ENCODE peak calls at places on chromosomes 1 and 21, in six cellular contexts. G is IMR-90, F is H1, S is trophoblast cell, D is neuronal stem cell, P is mesenchymal stem cell. V is an unnamed sample. For H3K36me3, the result is how much of the 10 kb centered on the place peaks cover.

GRCh38 chr21:29033871-29034270 is 9.4 kb downstream of the USP16 start:
- DNase-seq in G (peak), F (no peak), S (no peak), D (no peak), P (no peak), V (no peak)

GRCh38 chr1:111967067-111967690 is 22.3 kb downstream of the KCND3 start:
- DNase-seq in G (no peak), F (no peak), S (no peak), D (no peak), P (no peak), V (no peak)

GRCh38 chr1:78136672-78137071 is 90.9 kb downstream of the GIPC2 start:
- DNase-seq in G (no peak), F (no peak), S (no peak), D (no peak), P (no peak), V (no peak)

GRCh38 chr1:219931033-219931432 is 2.7 kb upstream of the SLC30A10 start:
- DNase-seq in G (no peak), F (no peak), S (no peak), D (no peak), P (no peak), V (no peak)

GRCh38 chr21:31426235-31426797 is 82.3 kb upstream of the TIAM1 start:
- DNase-seq in G (no peak), F (no peak), S (no peak), D (no peak), P (no peak), V (no peak)

GRCh38 chr1:238677567-238677966 is 708.8 kb upstream of the CHRM3 start:
- DNase-seq in G (peak), F (no peak), S (no peak), D (no peak), P (no peak), V (no peak)

GRCh38 chr21:16891821-16892220 is 621.0 kb upstream of the CXADR start:
- DNase-seq in G (peak), F (no peak), S (no peak), D (no peak), P (no peak), V (peak)

GRCh38 chr1:91724231-91724630 is 161.7 kb downstream of the TGFBR3 start:
- DNase-seq in G (no peak), F (no peak), S (no peak), D (no peak), P (no peak), V (no peak)

GRCh38 chr1:212754715-212755114 is 36.9 kb downstream of the NSL1 start:
- DNase-seq in G (no peak), F (no peak), S (no peak), D (no peak), P (peak), V (peak)

GRCh38 chr1:234619794-234620247 is 9.8 kb upstream of the IRF2BP2 start:
- DNase-seq in G (no peak), F (no peak), S (no peak), D (no peak), P (no peak), V (no peak)

GRCh38 chr1:46757256-46757955 is 38.5 kb upstream of the EFCAB14 start:
- DNase-seq in G (peak), F (no peak), S (peak), D (no peak), P (no peak), V (peak)

GRCh38 chr1:217026506-217026905 is 303.3 kb upstream of the ESRRG start:
- DNase-seq in G (peak), F (no peak), S (no peak), D (no peak), P (no peak), V (no peak)

GRCh38 chr21:34892196-34892595 is 156.9 kb downstream of the RUNX1 start:
- DNase-seq in G (peak), F (no peak), S (no peak), D (no peak), P (peak), V (no peak)
- H3K4me3 ChIP-seq in G (no peak), F (no peak), S (no peak), D (no peak), P (peak), V (no peak)

GRCh38 chr1:35449334-35450008 is 107.7 kb downstream of the KIAA0319L start:
- DNase-seq in G (peak), F (no peak), S (no peak), D (no peak), P (peak), V (no peak)

GRCh38 chr1:35451125-35451528 is 106.1 kb downstream of the KIAA0319L start:
- DNase-seq in G (peak), F (peak), S (peak), D (peak), P (peak), V (peak)

GRCh38 chr1:35454175-35454574 is 103.0 kb downstream of the KIAA0319L start:
- DNase-seq in G (no peak), F (no peak), S (no peak), D (no peak), P (no peak), V (no peak)

GRCh38 chr1:35452086-35452485 is 105.1 kb downstream of the KIAA0319L start:
- DNase-seq in G (peak), F (no peak), S (no peak), D (no peak), P (peak), V (no peak)

DNA sequence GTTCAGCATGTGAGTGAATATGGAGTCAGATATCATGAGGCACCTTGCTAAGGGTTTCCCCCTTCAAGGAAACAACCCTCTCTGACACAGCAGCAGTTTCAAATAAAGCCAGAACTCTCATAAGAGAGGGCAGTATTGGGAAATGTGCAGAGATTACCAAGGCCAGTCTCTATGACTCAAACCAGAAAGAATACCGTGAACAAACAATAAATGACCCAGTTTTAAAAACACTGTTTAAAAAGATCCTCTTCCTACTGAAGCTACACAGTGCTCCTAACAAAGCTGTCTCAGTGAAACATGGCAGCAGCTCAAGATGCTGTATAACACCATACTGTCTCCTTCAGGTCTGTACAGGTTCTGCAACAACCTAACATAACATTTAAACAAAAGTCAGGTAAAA is 102.6 kb downstream of the KIAA0319L start:
- DNase-seq in G (peak), F (no peak), S (no peak), D (no peak), P (peak), V (no peak)
- H3K36me3 ChIP-seq in G (under half), F (under half), S (under half), D (under half), P (under half), V (under half)

GRCh38 chr21:45209046-45209445 is 78.6 kb downstream of the POFUT2 start:
- DNase-seq in G (peak), F (no peak), S (no peak), D (no peak), P (peak), V (no peak)

GRCh38 chr21:45210461-45210983 is 77.2 kb downstream of the POFUT2 start:
- DNase-seq in G (no peak), F (no peak), S (no peak), D (no peak), P (no peak), V (no peak)

GRCh38 chr21:45208627-45208951 is 79.1 kb downstream of the POFUT2 start:
- DNase-seq in G (peak), F (no peak), S (no peak), D (no peak), P (peak), V (no peak)

GRCh38 chr21:45209685-45210284 is 77.9 kb downstream of the POFUT2 start:
- DNase-seq in G (no peak), F (no peak), S (no peak), D (no peak), P (no peak), V (no peak)

DNA sequence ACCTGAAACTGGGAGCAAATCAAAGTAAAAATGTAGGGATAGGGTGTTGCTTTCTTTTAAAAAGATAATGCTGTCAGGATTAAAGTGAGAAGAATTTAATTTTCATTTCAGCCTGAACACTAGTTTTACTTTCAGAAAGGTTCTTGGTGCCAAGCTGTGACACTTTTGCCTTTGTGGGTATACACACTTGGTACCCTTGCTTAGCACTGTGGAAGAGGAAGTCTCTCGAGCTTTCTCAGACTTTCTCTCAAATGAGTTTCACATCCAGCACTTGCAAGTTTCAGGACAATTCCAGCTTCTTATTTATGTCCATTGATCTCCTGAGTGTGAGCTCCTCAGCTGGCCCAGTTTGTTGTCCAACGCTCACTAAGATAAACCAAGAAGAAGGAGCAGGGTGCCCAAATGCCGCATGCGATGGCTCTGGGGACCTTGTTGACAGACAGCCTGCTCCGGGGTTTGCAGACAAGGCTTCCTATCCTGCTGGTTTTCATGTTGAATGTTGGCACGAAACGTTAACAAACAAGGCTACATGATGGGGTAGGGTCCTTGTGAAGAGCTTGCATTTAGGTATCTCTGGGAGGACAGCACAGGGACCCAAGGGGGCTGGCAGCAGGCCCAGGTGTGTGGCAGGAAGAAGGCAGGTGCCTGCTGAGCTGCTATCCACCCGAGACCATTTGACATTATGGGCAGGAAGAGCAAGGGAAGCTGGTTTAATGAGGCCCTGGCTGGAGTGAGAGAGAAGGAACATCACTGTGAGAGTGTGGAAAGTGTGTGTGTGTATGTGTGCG is 79.7 kb downstream of the POFUT2 start:
- DNase-seq in G (no peak), F (no peak), S (no peak), D (no peak), P (no peak), V (no peak)
- H3K23ac ChIP-seq in G (peak), F (no peak), S (no peak), D (no peak), P (peak), V (no peak)

GRCh38 chr1:118963138-118963455 is 25.0 kb downstream of the TBX15 start:
- DNase-seq in G (no peak), F (no peak), S (no peak), D (no peak), P (no peak), V (no peak)
- H3K4me3 ChIP-seq in G (no peak), F (no peak), S (no peak), D (no peak), P (no peak), V (no peak)

GRCh38 chr1:94193128-94193527 is 44.3 kb downstream of the ARHGAP29 start:
- DNase-seq in G (no peak), F (no peak), S (no peak), D (no peak), P (no peak), V (no peak)
- H3K36me3 ChIP-seq in G (under half), F (under half), S (under half), D (under half), P (under half), V (under half)

DNA sequence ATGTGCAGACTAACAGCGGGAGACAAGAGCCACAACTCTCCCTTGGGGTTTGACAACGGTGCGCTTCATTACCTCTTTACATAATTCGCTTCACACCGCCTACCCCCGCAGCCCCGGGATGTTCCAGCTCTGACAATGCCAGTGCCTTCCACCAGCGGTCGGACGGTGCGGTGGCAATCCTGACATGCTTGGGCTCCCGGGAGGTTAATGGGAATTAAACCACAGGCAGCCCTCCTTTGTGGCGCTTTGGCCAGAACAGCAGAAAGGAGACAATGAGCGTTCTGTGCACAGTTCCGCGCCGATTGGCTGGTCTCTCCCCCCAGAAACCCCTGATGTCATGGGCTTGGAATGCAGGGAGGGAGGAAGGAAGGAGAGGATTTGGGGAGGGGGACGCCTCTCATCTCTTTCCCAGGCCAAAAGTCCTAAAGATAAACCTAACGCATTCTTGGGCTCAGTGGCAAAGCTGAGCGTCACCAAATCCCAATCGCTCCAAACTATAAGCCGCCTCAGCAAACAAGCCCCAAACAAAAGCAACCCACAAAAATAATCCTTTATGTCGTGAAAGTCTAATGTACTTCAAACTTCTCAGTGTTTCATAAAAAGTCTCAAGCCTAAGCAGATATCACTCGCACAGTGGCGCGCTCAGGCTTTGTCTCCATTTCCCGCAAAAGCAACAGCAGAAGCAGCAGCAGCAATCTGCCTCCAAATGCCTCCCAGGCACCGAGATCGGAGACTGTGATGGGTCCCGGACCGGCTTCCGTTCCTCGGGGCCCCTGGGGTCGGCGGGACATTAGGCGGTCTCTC is 1.1 kb downstream of the CNN3 start:
- DNase-seq in G (peak), F (peak), S (peak), D (peak), P (peak), V (peak)
- H3K23ac ChIP-seq in G (peak), F (no peak), S (no peak), D (peak), P (peak), V (peak)